ENCODE peak calls at places on chromosomes 12 and 14, in six cellular contexts. N is small intestine, R is adrenal gland, A is right atrium auricular region, H is Peyer's patch, T is RWPE1. S is an unnamed sample.

GRCh38 chr12:7588703-7589329 is 76.9 kb downstream of the APOBEC1 start:
- DNase-seq in H (peak), N (peak), R (peak), A (peak), T (peak), S (no peak)

GRCh38 chr12:64673490-64674169 is 63.3 kb downstream of the RASSF3 start:
- DNase-seq in H (no peak), N (no peak), T (no peak), R (no peak), A (no peak), S (no peak)

GRCh38 chr12:41552507-41553047 is 364.5 kb downstream of the PDZRN4 start:
- DNase-seq in A (no peak), T (peak), N (no peak), R (no peak), H (no peak), S (no peak)

GRCh38 chr12:31517994-31518393 is 72.9 kb downstream of the DENND5B start:
- DNase-seq in A (no peak), N (no peak), H (no peak), R (no peak), T (no peak), S (no peak)

GRCh38 chr12:104250366-104251125 is 35.0 kb downstream of the TXNRD1 start:
- DNase-seq in T (no peak), H (no peak), N (no peak), R (no peak), A (peak), S (no peak)

GRCh38 chr14:68958553-68958952 is 20.5 kb downstream of the ACTN1 start:
- DNase-seq in T (no peak), H (no peak), A (no peak), N (no peak), R (no peak), S (no peak)

GRCh38 chr12:47717443-47718193 is 7.7 kb downstream of the ENDOU start:
- DNase-seq in A (peak), H (peak), N (peak), T (peak), R (peak), S (peak)

GRCh38 chr14:99537399-99537798 is 56.2 kb downstream of the CCNK start:
- DNase-seq in H (no peak), T (peak), R (peak), N (no peak), A (no peak), S (peak)

GRCh38 chr12:122508163-122508562 is 7.4 kb upstream of the ZCCHC8 start:
- DNase-seq in H (no peak), N (no peak), T (no peak), R (no peak), A (no peak), S (no peak)

GRCh38 chr12:40224439-40225291 is at the start of gene LRRK2:
- DNase-seq in T (peak), N (peak), R (peak), A (peak), H (peak), S (peak)

GRCh38 chr12:51009038-51009437 is 17.1 kb downstream of the SLC11A2 start:
- DNase-seq in N (peak), T (no peak), H (peak), R (peak), A (peak), S (peak)

GRCh38 chr14:33730163-33730562 is 220.7 kb downstream of the EGLN3 start:
- DNase-seq in T (no peak), N (no peak), H (no peak), A (no peak), R (no peak), S (no peak)

GRCh38 chr12:6167327-6168280 is 32.6 kb upstream of the CD9 start:
- DNase-seq in N (peak), R (peak), T (peak), H (peak), A (peak), S (peak)

GRCh38 chr12:30847259-30847658 is 79.3 kb upstream of the TSPAN11 start:
- DNase-seq in A (no peak), N (peak), H (no peak), T (no peak), R (no peak), S (no peak)

GRCh38 chr12:34397591-34398365 is 375.5 kb downstream of the ALG10 start:
- DNase-seq in N (no peak), R (peak), T (no peak), H (peak), A (peak), S (peak)

GRCh38 chr12:52656616-52657015 is 4.6 kb upstream of the KRT2 start:
- DNase-seq in N (peak), A (peak), H (no peak), R (no peak), T (no peak), S (no peak)

GRCh38 chr14:78446807-78447206 is 276.6 kb downstream of the NRXN3 start:
- DNase-seq in A (no peak), R (no peak), H (no peak), N (no peak), T (no peak), S (no peak)

GRCh38 chr12:194276-194675 is 19.7 kb downstream of the SLC6A12 start:
- DNase-seq in R (no peak), T (no peak), H (no peak), A (no peak), N (no peak), S (no peak)

GRCh38 chr12:113786107-113786506 is 180.0 kb downstream of the RBM19 start:
- DNase-seq in H (no peak), R (no peak), T (no peak), N (no peak), A (no peak), S (no peak)

GRCh38 chr12:59055204-59055839 is 135.0 kb upstream of the LRIG3 start:
- DNase-seq in R (no peak), A (no peak), H (no peak), N (peak), T (peak), S (no peak)

GRCh38 chr12:104596128-104596799 is 139.5 kb downstream of the CHST11 start:
- DNase-seq in R (peak), T (no peak), N (no peak), H (no peak), A (peak), S (no peak)

GRCh38 chr12:50799908-50800307 is 36.0 kb downstream of the ATF1 start:
- DNase-seq in H (no peak), R (no peak), A (no peak), T (no peak), N (no peak), S (no peak)

GRCh38 chr14:31947680-31948580 is 129.2 kb upstream of the ARHGAP5 start:
- DNase-seq in H (no peak), T (no peak), N (no peak), A (no peak), R (no peak), S (no peak)

GRCh38 chr12:56629459-56630179 is 507 bp downstream of the BAZ2A start:
- DNase-seq in N (no peak), T (no peak), H (peak), A (no peak), R (no peak), S (no peak)

GRCh38 chr12:89067436-89067835 is 284.9 kb downstream of the DUSP6 start:
- DNase-seq in A (no peak), H (no peak), R (no peak), T (peak), N (no peak), S (no peak)

GRCh38 chr12:124861492-124861891 is 2.2 kb downstream of the SCARB1 start:
- DNase-seq in T (peak), N (no peak), R (peak), A (peak), H (no peak), S (peak)

GRCh38 chr12:4031703-4032291 is 158.6 kb upstream of the PARP11 start:
- DNase-seq in T (peak), A (peak), N (no peak), H (no peak), R (peak), S (no peak)

GRCh38 chr14:30221546-30221945 is 293.9 kb upstream of the PRKD1 start:
- DNase-seq in N (no peak), H (no peak), A (no peak), R (no peak), T (no peak), S (no peak)

GRCh38 chr14:71266994-71267636 is 359.9 kb downstream of the PCNX1 start:
- DNase-seq in R (no peak), N (peak), H (no peak), A (no peak), T (peak), S (no peak)

GRCh38 chr14:90808759-90809529 is 7.3 kb downstream of the TTC7B start:
- DNase-seq in H (no peak), N (no peak), R (no peak), T (no peak), A (no peak), S (no peak)

GRCh38 chr12:103401421-103401820 is 94.3 kb downstream of the C12orf42 start:
- DNase-seq in T (peak), N (no peak), A (no peak), H (no peak), R (no peak), S (no peak)

GRCh38 chr12:65343801-65344200 is 65.3 kb downstream of the MSRB3 start:
- DNase-seq in R (no peak), A (no peak), N (no peak), H (no peak), T (no peak), S (no peak)

GRCh38 chr14:77923131-77923933 is 123.4 kb downstream of the ADCK1 start:
- DNase-seq in R (peak), H (no peak), T (no peak), N (no peak), A (no peak), S (no peak)

GRCh38 chr14:34361504-34362011 is 100.5 kb downstream of the SPTSSA start:
- DNase-seq in H (no peak), N (no peak), T (no peak), A (no peak), R (peak), S (no peak)

GRCh38 chr14:102540310-102541028 is 30.9 kb upstream of the ANKRD9 start:
- DNase-seq in R (no peak), T (peak), N (no peak), A (no peak), H (no peak), S (no peak)
- H3K27ac ChIP-seq in R (no peak), T (peak), N (no peak), A (no peak), H (no peak), S (no peak)

GRCh38 chr12:75551477-75551876 is 40.1 kb upstream of the KRR1 start:
- DNase-seq in R (no peak), N (no peak), H (no peak), T (no peak), A (no peak), S (no peak)

GRCh38 chr12:75554556-75554880 is 43.1 kb upstream of the KRR1 start:
- DNase-seq in T (no peak), N (no peak), R (no peak), H (no peak), A (no peak), S (no peak)

GRCh38 chr12:75553398-75553797 is 42.0 kb upstream of the KRR1 start:
- DNase-seq in R (no peak), A (no peak), N (no peak), T (no peak), H (no peak), S (no peak)

GRCh38 chr12:75556306-75556899 is 45.0 kb upstream of the KRR1 start:
- DNase-seq in A (no peak), R (no peak), T (no peak), H (no peak), N (no peak), S (no peak)

DNA sequence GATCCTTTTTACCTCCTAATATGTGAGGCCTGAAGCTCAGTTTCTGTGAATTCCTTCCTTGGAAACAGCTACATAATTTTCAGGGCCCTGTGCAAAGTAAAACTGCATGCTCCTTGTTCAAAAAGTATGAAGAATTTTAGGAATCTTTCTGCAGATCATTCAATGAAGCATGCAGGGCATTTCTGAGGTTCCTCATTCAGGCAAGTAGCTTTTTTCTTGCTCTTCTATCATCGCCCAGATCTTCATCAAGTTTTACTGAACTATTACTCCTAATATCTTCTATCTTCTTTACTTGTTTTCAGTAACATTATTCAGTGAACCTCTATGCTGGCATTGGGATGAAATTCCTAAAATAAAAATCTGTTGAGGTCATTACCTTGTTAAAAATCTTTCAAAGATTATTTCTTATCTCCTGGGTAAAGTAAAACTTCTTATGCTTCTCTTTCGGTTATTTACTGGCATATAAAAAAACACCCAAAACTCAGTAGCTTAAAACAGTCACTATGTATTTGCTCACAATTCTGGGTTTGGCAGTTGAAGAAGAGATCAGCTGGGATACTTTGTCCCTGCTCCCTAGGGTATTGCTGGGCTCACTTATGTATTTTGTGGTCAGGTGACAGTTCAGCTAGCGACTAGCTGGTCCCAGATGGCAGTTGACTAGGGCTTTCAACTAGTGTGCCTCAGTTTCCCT is 42.6 kb upstream of the KRR1 start:
- DNase-seq in H (no peak), N (no peak), R (no peak), A (no peak), T (no peak), S (no peak)
- H3K27ac ChIP-seq in H (no peak), N (no peak), R (no peak), A (peak), T (no peak), S (peak)

DNA sequence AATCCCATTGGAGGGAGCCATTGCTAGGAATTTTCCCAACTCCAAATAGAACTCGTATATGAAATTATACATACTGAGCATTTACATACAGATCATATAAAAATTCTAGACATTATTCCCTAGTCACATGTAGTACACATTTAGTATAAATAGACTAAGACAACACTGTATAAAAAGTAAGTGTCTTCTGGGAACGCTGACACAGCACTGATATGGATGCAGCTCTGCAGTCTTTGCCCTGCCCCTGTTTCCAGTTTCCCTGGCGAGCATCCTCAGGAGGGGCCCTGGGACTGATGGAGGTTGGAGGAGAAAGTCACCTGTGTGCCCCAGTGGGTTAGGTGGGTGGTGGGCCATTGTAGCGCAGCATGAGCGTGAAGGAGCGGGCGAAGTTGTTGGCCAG is 97.8 kb upstream of the CLMN start:
- DNase-seq in T (no peak), H (no peak), N (no peak), A (no peak), R (no peak), S (no peak)
- H3K27ac ChIP-seq in T (no peak), H (no peak), N (no peak), A (no peak), R (no peak), S (no peak)

DNA sequence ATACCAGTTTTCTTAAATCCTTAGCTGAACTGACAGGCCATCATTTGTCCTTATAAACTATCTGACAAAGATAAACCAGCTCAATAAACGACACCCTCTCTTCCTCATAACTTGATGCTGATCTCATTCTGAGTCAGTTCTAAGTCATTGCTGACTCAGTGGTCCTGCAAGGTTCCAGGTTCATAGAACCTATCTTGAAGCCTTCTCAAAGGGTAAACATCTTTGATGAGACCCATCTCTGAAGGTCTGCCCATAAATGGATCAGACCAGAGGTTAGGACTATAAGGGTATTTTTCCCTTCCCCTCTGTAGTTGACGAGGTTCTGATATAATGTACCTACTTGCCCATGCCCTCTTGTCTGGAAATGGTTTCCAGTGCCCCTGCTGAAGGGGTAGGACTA is 11.9 kb downstream of the NAA25 start:
- DNase-seq in R (no peak), T (peak), H (no peak), N (peak), A (no peak), S (no peak)
- H3K27ac ChIP-seq in R (no peak), T (no peak), H (no peak), N (no peak), A (peak), S (no peak)

DNA sequence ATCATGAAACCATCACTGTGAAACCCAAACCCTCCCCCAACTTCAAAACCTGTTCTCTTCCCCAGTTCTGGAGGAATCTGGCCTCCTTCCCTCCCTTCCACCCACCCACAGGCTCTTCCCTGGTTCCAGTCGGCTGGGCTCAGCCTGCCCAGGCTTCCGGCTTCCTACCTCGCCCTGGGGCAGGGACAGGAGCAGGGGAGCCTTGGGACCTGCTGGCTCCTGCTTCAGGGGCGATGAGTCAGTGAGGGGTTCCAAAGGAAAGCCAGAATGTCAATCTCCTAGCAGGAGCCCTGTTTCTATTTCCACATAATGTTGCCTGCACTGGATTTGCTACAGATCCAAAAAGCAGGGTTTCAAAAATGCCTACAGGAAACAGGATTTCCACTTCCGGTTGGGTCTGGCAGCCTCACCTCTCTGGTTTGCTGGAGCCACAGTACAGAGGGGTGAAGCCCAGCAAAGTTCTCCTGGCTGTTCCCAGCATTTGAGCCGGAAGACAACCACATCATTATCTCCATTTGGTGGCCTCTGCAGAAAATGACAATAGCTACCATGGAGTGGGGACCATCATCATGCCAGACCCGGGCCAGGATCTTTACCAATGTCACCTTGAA is 278.3 kb downstream of the DPF3 start:
- DNase-seq in H (no peak), N (no peak), R (no peak), A (no peak), T (peak), S (no peak)
- H3K27ac ChIP-seq in H (no peak), N (no peak), R (no peak), A (peak), T (peak), S (peak)

S was measured in heart left ventricle.